ENCODE peak calls at places on chromosomes 16 and 17, in four cellular contexts. O is GM04503; H is foreskin fibroblast; P is activated T-cell treated with anti-CD3 and anti-CD28 coated beads, Interleukin-2, amount 50 U/mL, for 72 hours. X is an unnamed sample.

GRCh38 chr17:73166731-73167581 is 2.1 kb downstream of the SSTR2 start:
- DNase-seq in O (no peak), H (peak), P (peak), X (no peak)

GRCh38 chr16:88634994-88635670 is 3.2 kb upstream of the IL17C start:
- DNase-seq in O (no peak), H (peak), P (no peak), X (no peak)

GRCh38 chr17:19660219-19660870 is 11.8 kb downstream of the ALDH3A2 start:
- DNase-seq in O (no peak), H (no peak), P (no peak), X (no peak)

GRCh38 chr17:61144137-61144536 is 255.5 kb upstream of the TBX2 start:
- DNase-seq in O (no peak), H (no peak), P (no peak), X (no peak)

GRCh38 chr17:47204722-47205418 is 4.3 kb upstream of the MYL4 start:
- DNase-seq in O (no peak), H (peak), P (peak), X (no peak)

GRCh38 chr17:45904886-45905285 is 10.5 kb downstream of the MAPT start:
- DNase-seq in O (no peak), H (no peak), P (no peak), X (no peak)

GRCh38 chr16:86949116-86949515 is 368.1 kb downstream of the C16orf95 start:
- DNase-seq in O (no peak), H (no peak), P (no peak), X (no peak)

GRCh38 chr17:32960815-32961214 is 30.8 kb upstream of the SPACA3 start:
- DNase-seq in O (no peak), H (peak), P (no peak), X (no peak)

GRCh38 chr16:12994402-12994801 is 93.0 kb downstream of the SHISA9 start:
- DNase-seq in O (no peak), H (no peak), P (no peak), X (no peak)

GRCh38 chr17:56918916-56919315 is 5.1 kb upstream of the TRIM25 start:
- DNase-seq in O (no peak), H (peak), P (peak), X (no peak)

GRCh38 chr17:65389956-65390355 is 171.5 kb downstream of the AXIN2 start:
- DNase-seq in O (peak), H (peak), P (no peak), X (no peak)

GRCh38 chr16:10684541-10685151 is 10.1 kb downstream of the TEKT5 start:
- DNase-seq in O (no peak), H (no peak), P (no peak), X (no peak)

GRCh38 chr16:4874686-4875085 is 27.4 kb downstream of the UBN1 start:
- DNase-seq in O (no peak), H (no peak), P (no peak), X (no peak)

GRCh38 chr17:40422990-40423611 is 5.4 kb upstream of the TOP2A start:
- DNase-seq in O (no peak), H (no peak), P (no peak), X (no peak)

GRCh38 chr17:63419949-63420867 is 25.9 kb downstream of the CYB561 start:
- DNase-seq in O (no peak), H (no peak), P (peak), X (no peak)

GRCh38 chr17:78226752-78227454 is 4.5 kb upstream of the TMEM235 start:
- DNase-seq in O (no peak), H (no peak), P (no peak), X (no peak)

GRCh38 chr16:86069736-86070298 is 170.9 kb downstream of the IRF8 start:
- DNase-seq in O (no peak), H (no peak), P (no peak), X (no peak)

GRCh38 chr16:49189286-49189685 is 92.4 kb downstream of the CBLN1 start:
- DNase-seq in O (no peak), H (no peak), P (no peak), X (no peak)

GRCh38 chr17:59406808-59407381 is 75.4 kb downstream of the YPEL2 start:
- DNase-seq in O (no peak), H (peak), P (no peak), X (no peak)

GRCh38 chr16:88790312-88791150 is 5.5 kb upstream of the PIEZO1 start:
- DNase-seq in O (no peak), H (peak), P (peak), X (no peak)

GRCh38 chr17:36608794-36609497 is 7.6 kb downstream of the MRM1 start:
- DNase-seq in O (no peak), H (peak), P (no peak), X (no peak)

GRCh38 chr17:28199728-28200127 is 119.3 kb upstream of the TMEM97 start:
- DNase-seq in O (no peak), H (no peak), P (no peak), X (no peak)

GRCh38 chr17:9141423-9141753 is 120.1 kb downstream of the NTN1 start:
- DNase-seq in O (no peak), H (no peak), P (no peak), X (no peak)

GRCh38 chr17:45098869-45099616 is 33.3 kb downstream of the PLCD3 start:
- DNase-seq in O (no peak), H (peak), P (peak), X (peak)

GRCh38 chr17:77376795-77377751 is 236.3 kb downstream of the SEC14L1 start:
- DNase-seq in O (no peak), H (peak), P (no peak), X (no peak)

GRCh38 chr16:87855852-87856715 is 13.2 kb downstream of the SLC7A5 start:
- DNase-seq in O (no peak), H (peak), P (peak), X (no peak)

GRCh38 chr17:63740464-63741181 is 976 bp downstream of the STRADA start:
- DNase-seq in O (no peak), H (peak), P (no peak), X (no peak)

GRCh38 chr16:71387045-71387871 is 28.7 kb downstream of the CALB2 start:
- DNase-seq in O (no peak), H (no peak), P (no peak), X (no peak)

GRCh38 chr17:82350182-82351030 is 8.6 kb upstream of the TEX19 start:
- DNase-seq in O (no peak), H (peak), P (peak), X (no peak)

GRCh38 chr17:18161226-18162094 is 22.2 kb upstream of the ALKBH5 start:
- DNase-seq in O (no peak), H (peak), P (no peak), X (no peak)

GRCh38 chr16:19307587-19308241 is 22.2 kb downstream of the CLEC19A start:
- DNase-seq in O (no peak), H (no peak), P (no peak), X (no peak)

GRCh38 chr16:57807968-57808528 is 5.8 kb upstream of the KIFC3 start:
- DNase-seq in O (peak), H (peak), P (peak), X (peak)

GRCh38 chr17:29004081-29004692 is 1.6 kb downstream of the SEZ6 start:
- DNase-seq in O (no peak), H (peak), P (no peak), X (peak)

GRCh38 chr17:28290703-28291102 is 28.3 kb upstream of the TMEM97 start:
- DNase-seq in O (no peak), H (no peak), P (no peak), X (no peak)

GRCh38 chr17:39861235-39861634 is 2.9 kb downstream of the IKZF3 start:
- DNase-seq in O (no peak), H (no peak), P (no peak), X (no peak)

GRCh38 chr17:80124351-80124981 is 22.5 kb downstream of the EIF4A3 start:
- DNase-seq in O (no peak), H (peak), P (no peak), X (peak)

X was measured in mesothelial cell of epicardium.